ENCODE peak calls at places on chromosomes 13 and 19, in seven cellular contexts. I, U, C, X, F, N and D are unnamed samples.

GRCh38 chr19:41541990-41542584 is 33.9 kb upstream of the CEACAM21 start:
- DNase-seq in F (peak), C (peak), U (peak), I (peak), N (no peak), X (peak), D (peak)

GRCh38 chr19:17415107-17415506 is 4.7 kb upstream of the MVB12A start:
- DNase-seq in U (no peak), I (no peak), F (no peak), N (no peak), C (no peak), X (no peak), D (no peak)

GRCh38 chr13:85586422-85586831 is 212.8 kb downstream of the SLITRK6 start:
- DNase-seq in U (no peak), F (no peak), X (no peak), I (no peak), C (no peak), N (no peak), D (peak)

GRCh38 chr19:17282488-17283256 is 971 bp downstream of the ANKLE1 start:
- DNase-seq in I (peak), X (peak), F (peak), N (peak), U (peak), C (peak), D (peak)

GRCh38 chr13:48942131-48942530 is 33.6 kb upstream of the FNDC3A start:
- DNase-seq in N (no peak), I (no peak), C (no peak), U (peak), F (no peak), X (no peak), D (no peak)

GRCh38 chr19:38023245-38023644 is 116.2 kb downstream of the SIPA1L3 start:
- DNase-seq in U (no peak), F (no peak), X (no peak), N (no peak), C (no peak), I (no peak), D (no peak)

GRCh38 chr19:56142087-56142787 is 1.1 kb downstream of the ZNF444 start:
- DNase-seq in N (no peak), F (peak), C (no peak), I (no peak), U (no peak), X (no peak), D (peak)

GRCh38 chr13:28657784-28658538 is 969 bp upstream of the POMP start:
- DNase-seq in N (peak), U (no peak), X (peak), C (no peak), F (no peak), I (no peak), D (no peak)

GRCh38 chr19:20165971-20166592 is 932 bp upstream of the ZNF486 start:
- DNase-seq in U (no peak), F (peak), I (no peak), X (no peak), C (no peak), N (no peak), D (peak)

GRCh38 chr13:23918208-23918607 is 20.9 kb upstream of the C1QTNF9B start:
- DNase-seq in C (no peak), X (no peak), U (no peak), N (no peak), I (no peak), F (no peak), D (no peak)

GRCh38 chr19:17680235-17680722 is 7.9 kb downstream of the UNC13A start:
- DNase-seq in C (peak), F (no peak), X (no peak), I (no peak), U (peak), N (peak), D (no peak)

GRCh38 chr19:29539131-29539530 is 13.3 kb downstream of the VSTM2B start:
- DNase-seq in N (no peak), I (peak), C (no peak), X (no peak), U (no peak), F (no peak), D (no peak)

GRCh38 chr13:103100795-103101194 is 34.6 kb upstream of the SLC10A2 start:
- DNase-seq in N (no peak), I (no peak), X (no peak), U (no peak), F (no peak), C (no peak), D (no peak)

GRCh38 chr13:60078226-60078625 is 85.5 kb downstream of the DIAPH3 start:
- DNase-seq in F (no peak), X (no peak), U (no peak), I (no peak), N (no peak), C (no peak), D (no peak)

GRCh38 chr13:27973956-27974662 is 5.0 kb upstream of the CDX2 start:
- DNase-seq in I (no peak), U (no peak), N (no peak), X (peak), C (no peak), F (no peak), D (no peak)

GRCh38 chr13:100594731-100595130 is 6.1 kb upstream of the GGACT start:
- DNase-seq in X (no peak), C (no peak), I (peak), N (no peak), U (peak), F (peak), D (no peak)

GRCh38 chr19:40896418-40896796 is 14.4 kb upstream of the CYP2A7 start:
- DNase-seq in U (no peak), X (no peak), C (no peak), F (no peak), N (no peak), I (no peak), D (no peak)

GRCh38 chr19:46036745-46037126 is 4.1 kb downstream of the IGFL4 start:
- DNase-seq in F (peak), I (no peak), N (no peak), C (no peak), X (no peak), U (no peak), D (no peak)

GRCh38 chr13:66139701-66140100 is 1090.4 kb downstream of the PCDH9 start:
- DNase-seq in F (no peak), I (no peak), C (no peak), N (no peak), X (no peak), U (no peak), D (no peak)

GRCh38 chr13:113559901-113560644 is 24.5 kb upstream of the TFDP1 start:
- DNase-seq in C (no peak), I (peak), F (no peak), U (no peak), X (no peak), N (no peak), D (no peak)

GRCh38 chr13:67228909-67229308 is 1.2 kb downstream of the PCDH9 start:
- DNase-seq in N (no peak), I (no peak), C (no peak), U (no peak), F (no peak), X (no peak), D (no peak)

GRCh38 chr19:51664131-51664530 is 17.5 kb upstream of the SIGLEC14 start:
- DNase-seq in I (no peak), F (no peak), U (no peak), N (no peak), X (no peak), C (no peak), D (no peak)

GRCh38 chr19:18202759-18203407 is 959 bp downstream of the RAB3A start:
- DNase-seq in N (no peak), C (no peak), F (no peak), X (peak), I (peak), U (peak), D (no peak)

GRCh38 chr19:14091086-14091884 is 734 bp upstream of the SAMD1 start:
- DNase-seq in X (peak), N (no peak), C (no peak), F (peak), U (peak), I (peak), D (peak)

GRCh38 chr13:75444016-75444415 is 38.0 kb downstream of the TBC1D4 start:
- DNase-seq in X (no peak), C (no peak), N (no peak), I (no peak), F (peak), U (no peak), D (no peak)

GRCh38 chr13:24627864-24628418 is 52.3 kb upstream of the ATP12A start:
- DNase-seq in U (peak), F (no peak), C (no peak), I (no peak), N (no peak), X (no peak), D (no peak)

GRCh38 chr19:12801466-12802266 is at the start of the genes PRDX2 and THSD8:
- DNase-seq in U (peak), C (no peak), N (no peak), F (peak), X (peak), I (peak), D (peak)
- TF ChIP-seq JUND in U (peak), C (peak), N (peak), F (no peak), X (no peak), I (peak), D (no peak)

GRCh38 chr19:2192862-2193261 is 29.1 kb downstream of the DOT1L start:
- DNase-seq in X (no peak), N (no peak), U (no peak), I (no peak), C (no peak), F (no peak), D (no peak)
- TF ChIP-seq JUND in X (no peak), N (no peak), U (no peak), I (no peak), C (no peak), F (no peak), D (no peak)

GRCh38 chr19:44764975-44765948 is 12.4 kb upstream of the CBLC start:
- DNase-seq in X (no peak), F (peak), C (no peak), N (no peak), I (no peak), U (no peak), D (no peak)
- TF ChIP-seq JUND in X (no peak), F (peak), C (no peak), N (no peak), I (no peak), U (no peak), D (no peak)

GRCh38 chr19:39400997-39401548 is 5.6 kb upstream of the ZFP36 start:
- DNase-seq in N (no peak), X (no peak), U (no peak), C (no peak), F (no peak), I (no peak), D (no peak)

GRCh38 chr19:39399684-39400465 is 6.8 kb upstream of the ZFP36 start:
- DNase-seq in I (no peak), C (no peak), N (no peak), U (no peak), F (no peak), X (no peak), D (no peak)

GRCh38 chr19:39398297-39398864 is 7.2 kb downstream of the MED29 start:
- DNase-seq in C (peak), N (no peak), F (peak), U (no peak), I (no peak), X (no peak), D (no peak)

GRCh38 chr19:39401549-39402416 is 4.9 kb upstream of the ZFP36 start:
- DNase-seq in X (no peak), U (no peak), C (peak), F (peak), N (no peak), I (no peak), D (no peak)

DNA sequence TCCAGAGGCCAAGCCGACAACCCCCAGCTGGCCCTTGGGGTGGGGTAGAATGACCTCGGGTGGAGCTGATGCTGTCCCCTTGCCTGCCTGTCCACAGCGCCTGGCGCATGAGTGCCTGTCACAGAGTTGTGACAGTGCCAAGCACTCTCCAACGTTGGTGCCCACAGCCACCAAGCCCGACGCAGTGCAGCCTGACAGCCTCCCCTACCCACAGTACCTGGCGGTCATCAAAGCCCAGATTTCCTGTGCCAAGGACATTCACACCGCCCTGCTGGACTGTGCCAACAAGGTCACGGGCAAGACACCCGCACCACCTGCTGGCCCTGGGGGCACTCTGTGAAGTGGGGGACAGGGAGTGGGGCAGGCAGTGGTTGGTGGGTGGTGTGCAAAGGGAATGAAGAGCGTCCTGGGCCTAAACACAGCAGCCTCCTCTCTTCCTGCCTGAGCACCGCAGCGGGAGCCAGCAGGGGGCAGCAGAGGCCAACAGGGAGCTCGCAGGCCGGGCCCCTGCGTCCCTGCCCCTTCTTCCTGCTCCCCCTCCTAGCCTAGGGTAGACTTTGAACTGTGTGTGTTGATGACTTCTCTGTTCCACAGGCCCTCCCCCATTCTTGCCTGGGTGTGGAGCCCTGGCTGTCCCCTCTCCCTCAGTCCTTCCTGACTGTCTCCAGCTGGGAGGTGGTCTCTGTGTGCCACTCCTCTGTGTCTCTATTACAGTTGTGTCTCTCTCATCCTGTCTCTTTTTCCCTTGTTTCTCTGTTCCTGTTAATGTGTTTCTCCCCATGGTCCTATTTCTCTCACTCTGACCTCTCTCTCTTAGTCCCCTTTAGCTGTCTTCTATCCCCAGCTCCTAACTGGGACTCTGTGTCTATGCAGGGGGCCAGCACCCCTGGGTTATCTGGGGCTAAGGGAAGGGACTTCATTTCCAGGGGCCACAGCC is 6.5 kb downstream of the MED29 start:
- DNase-seq in X (peak), U (peak), C (peak), F (peak), I (peak), N (no peak), D (peak)
- TF ChIP-seq JUND in X (no peak), U (peak), C (no peak), F (no peak), I (no peak), N (no peak), D (no peak)

GRCh38 chr19:48644355-48644754 is 1.6 kb downstream of the CA11 start:
- DNase-seq in U (no peak), F (no peak), X (no peak), I (no peak), C (no peak), N (no peak), D (no peak)

GRCh38 chr19:48641850-48642249 is 4.1 kb downstream of the CA11 start:
- DNase-seq in U (no peak), C (no peak), X (no peak), F (no peak), N (no peak), I (no peak), D (no peak)

GRCh38 chr19:48644839-48645651 is 942 bp downstream of the CA11 start:
- DNase-seq in U (peak), N (no peak), X (peak), I (peak), C (peak), F (peak), D (peak)

GRCh38 chr19:48645652-48646191 is at the start of gene CA11:
- DNase-seq in F (no peak), N (no peak), I (peak), X (no peak), C (no peak), U (no peak), D (no peak)

GRCh38 chr19:48642862-48643261 is 3.1 kb downstream of the CA11 start:
- DNase-seq in C (no peak), N (no peak), I (no peak), F (no peak), U (no peak), X (no peak), D (no peak)
- TF ChIP-seq JUND in C (no peak), N (no peak), I (no peak), F (no peak), U (no peak), X (no peak), D (no peak)

DNA sequence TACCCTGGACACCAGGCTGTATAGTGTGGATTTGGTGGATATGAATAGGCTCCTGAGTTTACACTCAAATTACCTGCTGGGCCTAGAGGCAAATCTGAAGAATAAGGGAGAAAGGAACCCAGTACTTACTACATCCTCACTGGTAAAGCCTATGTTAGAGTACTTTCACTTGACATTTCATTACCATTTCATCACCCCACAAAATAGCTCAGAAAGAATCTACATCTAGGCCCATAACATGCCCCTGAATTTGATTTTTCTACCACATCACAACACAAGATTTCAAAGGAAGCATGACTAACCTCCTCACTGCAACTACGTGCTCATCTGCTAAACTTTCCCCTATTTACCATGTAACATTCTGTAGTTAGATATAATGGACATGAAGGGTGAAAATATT is 43.3 kb downstream of the VWA8 start:
- DNase-seq in U (no peak), C (no peak), N (no peak), I (no peak), F (no peak), X (no peak), D (no peak)
- TF ChIP-seq JUND in U (no peak), C (no peak), N (no peak), I (no peak), F (no peak), X (no peak), D (no peak)